ENCODE peak calls at places on chromosomes 7 and 10, in seven cellular contexts. O is MG63, E is MM.1S, S is NCI-H446 treated with DMSO at 0.1 percent for 48 hours, M is omental fat pad, F is H4, B is OCI-M1. R is an unnamed sample.

GRCh38 chr7:53094191-53094590 is 58.8 kb downstream of the POM121L12 start:
- DNase-seq in E (no peak), B (no peak), F (no peak), M (no peak), S (no peak), O (no peak), R (no peak)

GRCh38 chr10:121683366-121683765 is 85.1 kb upstream of the FGFR2 start:
- DNase-seq in E (no peak), S (no peak), M (no peak), B (no peak), F (no peak), O (no peak), R (no peak)

GRCh38 chr7:120055300-120055699 is 217.7 kb upstream of the KCND2 start:
- DNase-seq in M (no peak), B (no peak), E (no peak), O (peak; percentile 10), S (no peak), F (peak; percentile 52), R (no peak)

GRCh38 chr10:115772606-115773005 is 500.4 kb downstream of the GFRA1 start:
- DNase-seq in O (peak; percentile 47), S (no peak), M (no peak), F (no peak), E (no peak), B (no peak), R (no peak)

GRCh38 chr7:138226851-138227250 is 150.6 kb downstream of the AKR1D1 start:
- DNase-seq in M (no peak), S (no peak), E (no peak), F (no peak), B (no peak), O (no peak), R (no peak)

GRCh38 chr7:2792856-2793487 is 51.1 kb downstream of the GNA12 start:
- DNase-seq in E (no peak), B (no peak), F (no peak), O (no peak), S (no peak), M (no peak), R (no peak)

GRCh38 chr7:119197872-119198527 is 973.5 kb downstream of the ANKRD7 start:
- DNase-seq in S (peak; percentile 37), M (no peak), F (peak; percentile 71), E (peak; percentile 76), O (peak; percentile 12), B (peak; percentile 71), R (peak; percentile 32)

GRCh38 chr10:103814626-103815370 is 40.6 kb downstream of the SH3PXD2A start:
- DNase-seq in S (no peak), O (no peak), B (no peak), F (no peak), E (no peak), M (no peak), R (no peak)

GRCh38 chr10:53601260-53601875 is 828.8 kb upstream of the MBL2 start:
- DNase-seq in S (no peak), O (no peak), E (peak; percentile 63), M (no peak), F (peak; percentile 14), B (peak; percentile 74), R (peak; percentile 19)

GRCh38 chr10:87038786-87039185 is 18.7 kb downstream of the FAM25A start:
- DNase-seq in B (no peak), O (peak; percentile 41), F (no peak), M (no peak), S (no peak), E (no peak), R (no peak)

GRCh38 chr7:158022601-158023000 is 565.0 kb downstream of the PTPRN2 start:
- DNase-seq in F (no peak), E (no peak), M (no peak), B (no peak), S (no peak), O (no peak), R (no peak)

GRCh38 chr10:84256510-84257342 is 11.9 kb downstream of the RGR start:
- DNase-seq in B (peak; percentile 60), S (no peak), M (no peak), E (no peak), F (no peak), O (peak; percentile 16), R (peak; percentile 21)

GRCh38 chr10:78947226-78947625 is 121.5 kb upstream of the ZMIZ1 start:
- DNase-seq in M (no peak), O (no peak), B (no peak), S (no peak), E (no peak), F (no peak), R (no peak)

GRCh38 chr10:80513106-80513505 is 24.6 kb upstream of the SH2D4B start:
- DNase-seq in E (no peak), M (no peak), B (no peak), O (no peak), F (no peak), S (no peak), R (no peak)

GRCh38 chr7:131302876-131303707 is 24.6 kb upstream of the MKLN1 start:
- DNase-seq in F (peak; percentile 45), M (no peak), E (peak; percentile 66), B (no peak), O (no peak), S (no peak), R (peak; percentile 48)

GRCh38 chr10:114084225-114084624 is 40.6 kb downstream of the ADRB1 start:
- DNase-seq in F (no peak), B (no peak), M (no peak), E (no peak), O (no peak), S (no peak), R (no peak)

R was measured in cerebellar cortex.